ENCODE peak calls at places on chromosome 16, in six cellular contexts. One of them, this sample, is unnamed.

GRCh38 chr16:71347146-71347545 is 11.4 kb upstream of the CALB2 start:
- DNase-seq in fibroblast of lung: no peak
- DNase-seq in psoas muscle: no peak
- DNase-seq in GM23248: no peak
- DNase-seq in dorsolateral prefrontal cortex: no peak
- DNase-seq in neuronal stem cell: no peak
- DNase-seq in this sample: no peak

GRCh38 chr16:81630632-81631026 is 148.5 kb upstream of the PLCG2 start:
- DNase-seq in fibroblast of lung: no peak
- DNase-seq in psoas muscle: no peak
- DNase-seq in GM23248: no peak
- DNase-seq in dorsolateral prefrontal cortex: no peak
- DNase-seq in neuronal stem cell: peak; percentile 67
- DNase-seq in this sample: peak; percentile 71

GRCh38 chr16:56191807-56192643 is 736 bp downstream of the GNAO1 start:
- DNase-seq in fibroblast of lung: no peak
- DNase-seq in psoas muscle: peak; percentile 48
- DNase-seq in GM23248: no peak
- DNase-seq in dorsolateral prefrontal cortex: no peak
- DNase-seq in neuronal stem cell: no peak
- DNase-seq in this sample: peak; percentile 30

GRCh38 chr16:75000481-75001081 is 1.8 kb downstream of the ZNRF1 start:
- DNase-seq in fibroblast of lung: peak; percentile 27
- DNase-seq in psoas muscle: no peak
- DNase-seq in GM23248: peak; percentile 52
- DNase-seq in dorsolateral prefrontal cortex: peak; percentile 17
- DNase-seq in neuronal stem cell: no peak
- DNase-seq in this sample: peak; percentile 38

GRCh38 chr16:70341600-70341999 is 5.1 kb upstream of the DDX19A start:
- DNase-seq in fibroblast of lung: no peak
- DNase-seq in psoas muscle: no peak
- DNase-seq in GM23248: no peak
- DNase-seq in dorsolateral prefrontal cortex: no peak
- DNase-seq in neuronal stem cell: no peak
- DNase-seq in this sample: no peak

GRCh38 chr16:67183-67791 is 5.1 kb downstream of the RHBDF1 start:
- DNase-seq in fibroblast of lung: no peak
- DNase-seq in psoas muscle: peak; percentile 65
- DNase-seq in GM23248: no peak
- DNase-seq in dorsolateral prefrontal cortex: no peak
- DNase-seq in neuronal stem cell: no peak
- DNase-seq in this sample: no peak

GRCh38 chr16:11481987-11482386 is 104.7 kb downstream of the LITAF start:
- DNase-seq in fibroblast of lung: no peak
- DNase-seq in psoas muscle: no peak
- DNase-seq in GM23248: peak; percentile 42
- DNase-seq in dorsolateral prefrontal cortex: no peak
- DNase-seq in neuronal stem cell: no peak
- DNase-seq in this sample: no peak

GRCh38 chr16:70750893-70751467 is 50.0 kb downstream of the VAC14 start:
- DNase-seq in fibroblast of lung: peak; percentile 98
- DNase-seq in psoas muscle: peak; percentile 96
- DNase-seq in GM23248: peak; percentile 91
- DNase-seq in dorsolateral prefrontal cortex: no peak
- DNase-seq in neuronal stem cell: no peak
- DNase-seq in this sample: no peak

GRCh38 chr16:22232277-22233049 is 26.4 kb downstream of the EEF2K start:
- DNase-seq in fibroblast of lung: peak; percentile 75
- DNase-seq in psoas muscle: no peak
- DNase-seq in GM23248: peak; percentile 15
- DNase-seq in dorsolateral prefrontal cortex: no peak
- DNase-seq in neuronal stem cell: no peak
- DNase-seq in this sample: no peak

GRCh38 chr16:27650073-27650701 is 100.2 kb downstream of the KATNIP start:
- DNase-seq in fibroblast of lung: no peak
- DNase-seq in psoas muscle: no peak
- DNase-seq in GM23248: no peak
- DNase-seq in dorsolateral prefrontal cortex: no peak
- DNase-seq in neuronal stem cell: no peak
- DNase-seq in this sample: no peak

GRCh38 chr16:27417047-27417671 is 15.2 kb downstream of the IL21R start:
- DNase-seq in fibroblast of lung: no peak
- DNase-seq in psoas muscle: no peak
- DNase-seq in GM23248: no peak
- DNase-seq in dorsolateral prefrontal cortex: no peak
- DNase-seq in neuronal stem cell: no peak
- DNase-seq in this sample: no peak

GRCh38 chr16:6725634-6726331 is 606.9 kb upstream of the RBFOX1 start:
- DNase-seq in fibroblast of lung: no peak
- DNase-seq in psoas muscle: no peak
- DNase-seq in GM23248: no peak
- DNase-seq in dorsolateral prefrontal cortex: no peak
- DNase-seq in neuronal stem cell: no peak
- DNase-seq in this sample: no peak

GRCh38 chr16:8605554-8605953 is 15.2 kb upstream of the TMEM114 start:
- DNase-seq in fibroblast of lung: no peak
- DNase-seq in psoas muscle: no peak
- DNase-seq in GM23248: no peak
- DNase-seq in dorsolateral prefrontal cortex: no peak
- DNase-seq in neuronal stem cell: no peak
- DNase-seq in this sample: no peak

GRCh38 chr16:74793571-74793970 is 19.0 kb upstream of the FA2H start:
- DNase-seq in fibroblast of lung: no peak
- DNase-seq in psoas muscle: no peak
- DNase-seq in GM23248: no peak
- DNase-seq in dorsolateral prefrontal cortex: no peak
- DNase-seq in neuronal stem cell: no peak
- DNase-seq in this sample: no peak

GRCh38 chr16:4091638-4092037 is 24.6 kb downstream of the ADCY9 start:
- DNase-seq in fibroblast of lung: no peak
- DNase-seq in psoas muscle: peak; percentile 73
- DNase-seq in GM23248: no peak
- DNase-seq in dorsolateral prefrontal cortex: no peak
- DNase-seq in neuronal stem cell: no peak
- DNase-seq in this sample: peak; percentile 32

GRCh38 chr16:50015631-50016030 is 9.4 kb upstream of the CNEP1R1 start:
- DNase-seq in fibroblast of lung: no peak
- DNase-seq in psoas muscle: no peak
- DNase-seq in GM23248: no peak
- DNase-seq in dorsolateral prefrontal cortex: no peak
- DNase-seq in neuronal stem cell: no peak
- DNase-seq in this sample: no peak

GRCh38 chr16:80028581-80029380 is 428.2 kb upstream of the MAF start:
- DNase-seq in fibroblast of lung: no peak
- DNase-seq in psoas muscle: no peak
- DNase-seq in GM23248: no peak
- DNase-seq in dorsolateral prefrontal cortex: no peak
- DNase-seq in neuronal stem cell: peak; percentile 31
- DNase-seq in this sample: no peak

GRCh38 chr16:72179592-72179991 is 7.6 kb upstream of the PMFBP1 start:
- DNase-seq in fibroblast of lung: no peak
- DNase-seq in psoas muscle: no peak
- DNase-seq in GM23248: no peak
- DNase-seq in dorsolateral prefrontal cortex: no peak
- DNase-seq in neuronal stem cell: no peak
- DNase-seq in this sample: no peak

GRCh38 chr16:20111143-20111542 is 37.5 kb upstream of the GPR139 start:
- DNase-seq in fibroblast of lung: no peak
- DNase-seq in psoas muscle: no peak
- DNase-seq in GM23248: no peak
- DNase-seq in dorsolateral prefrontal cortex: no peak
- DNase-seq in neuronal stem cell: no peak
- DNase-seq in this sample: no peak

GRCh38 chr16:78816499-78817441 is 717.3 kb downstream of the WWOX start:
- DNase-seq in fibroblast of lung: no peak
- DNase-seq in psoas muscle: peak; percentile 53
- DNase-seq in GM23248: no peak
- DNase-seq in dorsolateral prefrontal cortex: no peak
- DNase-seq in neuronal stem cell: no peak
- DNase-seq in this sample: no peak

GRCh38 chr16:82769845-82770244 is 143.1 kb downstream of the CDH13 start:
- DNase-seq in fibroblast of lung: no peak
- DNase-seq in psoas muscle: peak; percentile 63
- DNase-seq in GM23248: no peak
- DNase-seq in dorsolateral prefrontal cortex: peak; percentile 44
- DNase-seq in neuronal stem cell: no peak
- DNase-seq in this sample: peak; percentile 30

GRCh38 chr16:1641261-1641660 is 29.1 kb downstream of the CRAMP1 start:
- DNase-seq in fibroblast of lung: no peak
- DNase-seq in psoas muscle: no peak
- DNase-seq in GM23248: no peak
- DNase-seq in dorsolateral prefrontal cortex: no peak
- DNase-seq in neuronal stem cell: no peak
- DNase-seq in this sample: no peak

GRCh38 chr16:1642148-1642547 is 30.0 kb downstream of the CRAMP1 start:
- DNase-seq in fibroblast of lung: no peak
- DNase-seq in psoas muscle: peak; percentile 93
- DNase-seq in GM23248: no peak
- DNase-seq in dorsolateral prefrontal cortex: peak; percentile 78
- DNase-seq in neuronal stem cell: no peak
- DNase-seq in this sample: no peak

GRCh38 chr16:1640261-1640956 is 28.2 kb downstream of the CRAMP1 start:
- DNase-seq in fibroblast of lung: no peak
- DNase-seq in psoas muscle: no peak
- DNase-seq in GM23248: no peak
- DNase-seq in dorsolateral prefrontal cortex: no peak
- DNase-seq in neuronal stem cell: no peak
- DNase-seq in this sample: no peak

GRCh38 chr16:1643521-1643920 is 31.4 kb downstream of the CRAMP1 start:
- DNase-seq in fibroblast of lung: no peak
- DNase-seq in psoas muscle: peak; percentile 80
- DNase-seq in GM23248: no peak
- DNase-seq in dorsolateral prefrontal cortex: peak; percentile 69
- DNase-seq in neuronal stem cell: no peak
- DNase-seq in this sample: no peak

GRCh38 chr16:1642753-1643152 is 30.6 kb downstream of the CRAMP1 start:
- DNase-seq in fibroblast of lung: no peak
- DNase-seq in psoas muscle: no peak
- DNase-seq in GM23248: no peak
- DNase-seq in dorsolateral prefrontal cortex: no peak
- DNase-seq in neuronal stem cell: no peak
- DNase-seq in this sample: no peak
- H3K27ac ChIP-seq in fibroblast of lung: no peak overlapping the region
- H3K27ac ChIP-seq in psoas muscle: peak overlapping the region; percentile 80
- H3K27ac ChIP-seq in GM23248: no peak overlapping the region
- H3K27ac ChIP-seq in dorsolateral prefrontal cortex: peak overlapping the region; percentile 65
- H3K27ac ChIP-seq in neuronal stem cell: no peak overlapping the region
- H3K27ac ChIP-seq in this sample: no peak overlapping the region

GRCh38 chr16:85753559-85753958 is 2.7 kb upstream of the C16orf74 start:
- DNase-seq in fibroblast of lung: no peak
- DNase-seq in psoas muscle: no peak
- DNase-seq in GM23248: no peak
- DNase-seq in dorsolateral prefrontal cortex: no peak
- DNase-seq in neuronal stem cell: no peak
- DNase-seq in this sample: no peak

GRCh38 chr16:85752511-85753420 is 1.9 kb upstream of the C16orf74 start:
- DNase-seq in fibroblast of lung: peak; percentile 25
- DNase-seq in psoas muscle: no peak
- DNase-seq in GM23248: no peak
- DNase-seq in dorsolateral prefrontal cortex: no peak
- DNase-seq in neuronal stem cell: no peak
- DNase-seq in this sample: peak; percentile 43

GRCh38 chr16:85755929-85756768 is 5.3 kb upstream of the C16orf74 start:
- DNase-seq in fibroblast of lung: peak; percentile 47
- DNase-seq in psoas muscle: no peak
- DNase-seq in GM23248: peak; percentile 17
- DNase-seq in dorsolateral prefrontal cortex: no peak
- DNase-seq in neuronal stem cell: no peak
- DNase-seq in this sample: peak; percentile 56

GRCh38 chr16:85753976-85754375 is 3.1 kb upstream of the C16orf74 start:
- DNase-seq in fibroblast of lung: no peak
- DNase-seq in psoas muscle: no peak
- DNase-seq in GM23248: no peak
- DNase-seq in dorsolateral prefrontal cortex: no peak
- DNase-seq in neuronal stem cell: no peak
- DNase-seq in this sample: no peak

GRCh38 chr16:85754403-85754802 is 3.5 kb upstream of the C16orf74 start:
- DNase-seq in fibroblast of lung: no peak
- DNase-seq in psoas muscle: no peak
- DNase-seq in GM23248: no peak
- DNase-seq in dorsolateral prefrontal cortex: no peak
- DNase-seq in neuronal stem cell: no peak
- DNase-seq in this sample: no peak
- H3K4me3 ChIP-seq in fibroblast of lung: no peak overlapping the region
- H3K4me3 ChIP-seq in psoas muscle: no peak overlapping the region
- H3K4me3 ChIP-seq in GM23248: no peak overlapping the region
- H3K4me3 ChIP-seq in dorsolateral prefrontal cortex: no peak overlapping the region
- H3K4me3 ChIP-seq in neuronal stem cell: no peak overlapping the region
- H3K4me3 ChIP-seq in this sample: no peak overlapping the region

GRCh38 chr16:30006095-30006473 is 4.7 kb downstream of the DOC2A start:
- DNase-seq in fibroblast of lung: no peak
- DNase-seq in psoas muscle: no peak
- DNase-seq in GM23248: no peak
- DNase-seq in dorsolateral prefrontal cortex: no peak
- DNase-seq in neuronal stem cell: no peak
- DNase-seq in this sample: no peak
- H3K27ac ChIP-seq in fibroblast of lung: no peak overlapping the region
- H3K27ac ChIP-seq in psoas muscle: no peak overlapping the region
- H3K27ac ChIP-seq in GM23248: no peak overlapping the region
- H3K27ac ChIP-seq in dorsolateral prefrontal cortex: no peak overlapping the region
- H3K27ac ChIP-seq in neuronal stem cell: no peak overlapping the region
- H3K27ac ChIP-seq in this sample: no peak overlapping the region

DNA sequence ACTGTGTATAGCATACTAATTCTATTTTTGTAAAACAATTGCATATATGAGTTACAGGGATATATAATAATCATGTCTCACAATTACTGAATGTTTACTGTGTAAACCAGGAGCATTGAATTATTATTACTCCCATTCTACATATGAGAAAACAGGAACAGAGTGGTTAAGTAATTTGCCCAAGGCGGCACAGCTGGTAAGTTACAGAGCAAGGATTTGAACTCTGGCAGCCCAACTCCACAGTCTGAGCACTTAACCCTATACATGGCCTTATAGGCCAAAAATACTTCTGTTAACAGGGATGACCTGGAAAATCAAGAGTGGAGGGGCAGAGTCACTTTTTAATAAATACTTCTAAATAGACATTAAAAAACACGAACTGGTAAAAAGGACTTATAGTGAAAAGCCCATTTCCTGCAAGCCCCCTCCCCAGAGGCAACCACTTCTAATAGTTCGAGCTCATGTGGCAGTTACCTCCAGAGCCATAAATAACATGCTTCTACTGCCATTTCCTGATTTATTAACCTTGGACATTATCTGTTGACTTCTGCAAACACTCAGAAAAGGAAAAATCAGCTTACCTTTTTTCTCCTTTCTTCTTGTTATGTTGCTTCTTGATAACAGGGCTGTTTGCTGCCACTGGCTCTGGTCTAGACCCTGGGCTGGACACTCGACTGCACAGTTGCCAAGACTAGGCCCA is 22.1 kb upstream of the ADGRG1 start:
- DNase-seq in fibroblast of lung: no peak
- DNase-seq in psoas muscle: no peak
- DNase-seq in GM23248: no peak
- DNase-seq in dorsolateral prefrontal cortex: no peak
- DNase-seq in neuronal stem cell: no peak
- DNase-seq in this sample: no peak
- H3K4me3 ChIP-seq in fibroblast of lung: no peak overlapping the region
- H3K4me3 ChIP-seq in psoas muscle: no peak overlapping the region
- H3K4me3 ChIP-seq in GM23248: no peak overlapping the region
- H3K4me3 ChIP-seq in dorsolateral prefrontal cortex: no peak overlapping the region
- H3K4me3 ChIP-seq in neuronal stem cell: no peak overlapping the region
- H3K4me3 ChIP-seq in this sample: no peak overlapping the region

GRCh38 chr16:67240506-67240905 is 6.8 kb downstream of the FHOD1 start:
- DNase-seq in fibroblast of lung: peak; percentile 59
- DNase-seq in psoas muscle: peak; percentile 59
- DNase-seq in GM23248: peak; percentile 61
- DNase-seq in dorsolateral prefrontal cortex: no peak
- DNase-seq in neuronal stem cell: no peak
- DNase-seq in this sample: no peak
- H3K27ac ChIP-seq in fibroblast of lung: peak overlapping the region; percentile 75
- H3K27ac ChIP-seq in psoas muscle: peak overlapping the region; percentile 99
- H3K27ac ChIP-seq in GM23248: peak overlapping the region; percentile 95
- H3K27ac ChIP-seq in dorsolateral prefrontal cortex: peak overlapping the region; percentile 69
- H3K27ac ChIP-seq in neuronal stem cell: no peak overlapping the region
- H3K27ac ChIP-seq in this sample: no peak overlapping the region

This sample was measured in SJCRH30.